ENCODE peak calls at places on chromosome 17, in nine cellular contexts. L, O, M, A, J, H, D, T and I are unnamed samples.

GRCh38 chr17:27389542-27390140 is 66.6 kb upstream of the KSR1 start:
- DNase-seq in L (no peak), J (no peak), T (no peak), M (no peak), D (no peak), O (no peak), A (no peak), H (no peak), I (no peak)

GRCh38 chr17:15657868-15658775 is 26.0 kb downstream of the TRIM16 start:
- DNase-seq in L (no peak), A (peak; percentile 57), H (no peak), M (no peak), D (no peak), T (no peak), O (no peak), J (no peak), I (no peak)

GRCh38 chr17:20120835-20121234 is 111.7 kb downstream of the SPECC1 start:
- DNase-seq in L (no peak), D (no peak), O (no peak), M (no peak), J (no peak), H (no peak), A (no peak), T (no peak), I (no peak)

GRCh38 chr17:52419256-52419655 is 260.7 kb upstream of the CA10 start:
- DNase-seq in D (no peak), O (no peak), L (no peak), J (no peak), T (no peak), A (no peak), M (peak; percentile 69), H (no peak), I (peak; percentile 89)

GRCh38 chr17:63698886-63699637 is 863 bp downstream of the LIMD2 start:
- DNase-seq in O (peak; percentile 65), H (no peak), D (peak; percentile 56), T (peak; percentile 98), J (peak; percentile 75), L (peak; percentile 75), A (no peak), M (peak; percentile 46), I (peak; percentile 64)

GRCh38 chr17:33779399-33779697 is 475.7 kb upstream of the CCL2 start:
- DNase-seq in J (no peak), O (no peak), A (no peak), L (no peak), M (no peak), H (no peak), T (no peak), D (no peak), I (no peak)

GRCh38 chr17:76193616-76194015 is 46.7 kb downstream of the RNF157 start:
- DNase-seq in D (no peak), A (no peak), J (no peak), M (no peak), T (no peak), L (no peak), H (peak; percentile 54), O (peak; percentile 23), I (no peak)

GRCh38 chr17:7015587-7016020 is 3.2 kb downstream of the RNASEK start:
- DNase-seq in L (no peak), A (no peak), M (no peak), D (no peak), O (no peak), T (peak; percentile 85), J (no peak), H (no peak), I (no peak)

GRCh38 chr17:1362964-1363363 is 37.1 kb downstream of the YWHAE start:
- DNase-seq in M (no peak), O (no peak), L (peak; percentile 42), D (no peak), H (no peak), A (no peak), T (no peak), J (peak; percentile 48), I (no peak)

GRCh38 chr17:41098476-41098875 is 534 bp upstream of the KRTAP4-8 start:
- DNase-seq in O (no peak), A (no peak), D (no peak), L (no peak), J (no peak), M (no peak), T (no peak), H (no peak), I (no peak)

GRCh38 chr17:8487130-8487645 is 51.5 kb downstream of the NDEL1 start:
- DNase-seq in M (no peak), D (no peak), A (no peak), T (no peak), O (no peak), J (no peak), L (no peak), H (no peak), I (no peak)

GRCh38 chr17:28527181-28527681 is 21.1 kb downstream of the FOXN1 start:
- DNase-seq in H (peak; percentile 84), L (no peak), J (no peak), M (no peak), D (no peak), A (no peak), T (no peak), O (no peak), I (no peak)

GRCh38 chr17:62653002-62653830 is 25.7 kb downstream of the MRC2 start:
- DNase-seq in O (peak; percentile 93), M (no peak), H (peak; percentile 88), T (peak; percentile 82), A (no peak), J (peak; percentile 76), L (peak; percentile 52), D (peak; percentile 30), I (peak; percentile 63)

GRCh38 chr17:27968206-27968732 is 74.2 kb upstream of the NLK start:
- DNase-seq in J (no peak), M (no peak), A (no peak), T (peak; percentile 76), D (no peak), H (peak; percentile 76), L (no peak), O (no peak), I (peak; percentile 36)

DNA sequence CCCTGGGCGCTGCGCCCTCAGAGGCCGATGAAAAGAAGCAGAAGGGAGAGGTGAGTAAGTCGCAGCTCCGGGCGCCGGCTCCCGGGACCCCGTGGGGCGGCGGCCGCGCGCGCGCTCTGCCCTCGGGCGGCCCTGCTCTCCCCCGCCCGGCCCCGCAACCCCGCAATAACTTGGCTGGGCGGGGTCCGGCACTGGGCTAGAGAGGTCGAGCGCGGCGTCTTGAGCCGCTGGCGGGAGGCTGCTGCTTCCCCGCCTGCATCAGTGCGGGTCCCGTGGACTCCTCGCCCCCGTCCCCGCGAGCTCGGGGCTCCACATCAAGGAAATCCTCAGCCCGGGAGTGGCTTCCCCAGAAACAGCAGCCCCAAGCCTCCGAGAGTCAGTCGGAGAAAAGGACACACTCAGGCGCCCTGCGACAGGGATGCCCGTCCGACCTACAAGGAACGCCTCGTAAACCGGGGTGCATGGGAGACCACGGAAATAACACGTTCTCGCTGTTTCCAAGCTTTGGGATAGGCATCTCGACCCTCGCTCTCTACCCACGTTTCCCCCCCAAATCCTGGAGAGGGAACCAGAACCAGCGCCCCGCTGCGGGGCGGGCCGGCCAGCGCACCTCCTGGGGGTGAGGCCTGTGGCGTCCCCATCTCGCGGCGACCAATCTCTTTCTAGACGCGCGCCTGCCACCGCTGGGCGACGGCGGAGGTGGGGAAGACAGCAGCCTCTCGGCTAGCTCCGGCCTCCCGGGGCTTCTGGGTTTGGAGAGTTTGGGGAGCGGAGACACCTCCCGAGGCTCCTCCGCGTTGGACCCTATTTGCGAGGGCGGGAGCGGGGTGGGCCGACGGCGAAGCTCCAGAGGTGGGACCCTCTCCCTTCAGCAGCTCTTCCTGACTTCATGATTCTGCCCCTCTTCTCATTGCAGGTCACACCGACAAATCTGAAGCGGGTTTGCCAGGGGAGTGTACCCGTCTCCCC is 809 bp upstream of the ABHD15 start:
- DNase-seq in A (peak; percentile 27), T (peak; percentile 96), D (peak; percentile 46), H (peak; percentile 80), J (peak; percentile 72), L (peak; percentile 80), O (peak; percentile 87), M (peak; percentile 47), I (peak; percentile 73)
- TF ChIP-seq CTCF in A (peak; percentile 24), T (peak; percentile 64), D (peak; percentile 32), H (peak; percentile 51), J (peak; percentile 33), L (peak; percentile 57), O (peak; percentile 32), M (peak; percentile 53), I (no peak)

GRCh38 chr17:18182190-18182977 is 1.2 kb upstream of the ALKBH5 start:
- DNase-seq in L (peak; percentile 50), T (no peak), J (peak; percentile 49), M (no peak), D (peak; percentile 16), H (no peak), O (peak; percentile 34), A (no peak), I (peak; percentile 94)

GRCh38 chr17:18184143-18185007 is 747 bp downstream of the ALKBH5 start:
- DNase-seq in O (peak; percentile 70), J (peak; percentile 65), D (peak; percentile 46), T (peak; percentile 92), H (peak; percentile 61), M (no peak), A (no peak), L (peak; percentile 57), I (peak; percentile 56)

GRCh38 chr17:18181358-18181757 is 2.3 kb upstream of the ALKBH5 start:
- DNase-seq in D (no peak), L (no peak), A (no peak), J (no peak), M (no peak), H (no peak), O (no peak), T (no peak), I (no peak)

GRCh38 chr17:18183334-18184142 is at the start of gene ALKBH5:
- DNase-seq in L (peak; percentile 97), H (peak; percentile 95), O (peak; percentile 99), D (peak; percentile 99), A (peak; percentile 99), M (peak; percentile 99), T (peak; percentile 98), J (peak; percentile 99), I (peak; percentile 98)

DNA sequence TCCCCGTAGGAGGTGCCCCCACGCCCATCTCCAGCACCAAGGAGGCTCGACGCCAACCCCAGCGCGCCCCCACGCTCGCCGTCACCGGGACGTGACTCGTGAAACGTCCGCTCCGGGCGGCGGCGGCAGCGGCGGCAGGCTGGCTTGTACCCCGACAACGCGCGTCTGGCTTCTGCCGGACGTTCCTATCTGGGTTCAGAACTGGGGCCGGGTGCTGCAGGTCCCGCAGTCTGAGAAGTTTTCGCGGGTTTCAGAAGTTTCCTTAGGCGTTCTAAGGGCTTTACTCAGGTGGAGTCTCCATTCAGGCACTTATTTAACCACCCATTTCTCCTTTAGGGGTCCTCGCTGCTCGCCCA is 672 bp upstream of the ALKBH5 start:
- DNase-seq in M (no peak), A (no peak), J (peak; percentile 80), H (peak; percentile 64), O (no peak), L (peak; percentile 82), T (peak; percentile 97), D (no peak), I (peak; percentile 78)
- TF ChIP-seq POLR2AphosphoS5 in M (no peak), A (peak; percentile 66), J (no peak), H (peak; percentile 29), O (no peak), L (no peak), T (peak; percentile 76), D (peak; percentile 56), I (no peak)

GRCh38 chr17:48644910-48645557 is 18.9 kb upstream of the HOXB9 start:
- DNase-seq in J (no peak), T (no peak), A (no peak), H (no peak), O (peak; percentile 3), M (no peak), D (no peak), L (no peak), I (no peak)
- H3K27me3 ChIP-seq in J (peaks cover 40% of the 10 kb centered on the region), T (peaks cover 87% of the 10 kb centered on the region), A (no peaks in the 10 kb centered on the region), H (no peaks in the 10 kb centered on the region), O (peaks cover 100% of the 10 kb centered on the region), M (peaks cover 25% of the 10 kb centered on the region), D (peaks cover 74% of the 10 kb centered on the region), L (peaks cover 89% of the 10 kb centered on the region), I (peaks cover 35% of the 10 kb centered on the region)

GRCh38 chr17:35135322-35135721 is 6.8 kb downstream of the NLE1 start:
- DNase-seq in M (no peak), T (no peak), D (no peak), J (no peak), L (no peak), A (no peak), H (no peak), O (no peak), I (no peak)
- TF ChIP-seq CTCF in M (no peak), T (no peak), D (no peak), J (no peak), L (no peak), A (no peak), H (no peak), O (no peak), I (no peak)